ENCODE peak calls at places on chromosomes 3 and 15, in seven cellular contexts. O, D, Y, P, A, J and U are unnamed samples.

GRCh38 chr3:94671078-94671477 is 608.2 kb downstream of the NSUN3 start:
- DNase-seq in O (no peak), D (no peak), Y (no peak), P (no peak), A (no peak), J (no peak), U (no peak)

GRCh38 chr15:71329041-71329440 is 213.8 kb downstream of the THSD4 start:
- DNase-seq in O (no peak), D (peak), Y (no peak), P (no peak), A (peak), J (no peak), U (peak)

GRCh38 chr3:150135321-150135721 is 164.6 kb upstream of the PFN2 start:
- DNase-seq in O (no peak), D (no peak), Y (no peak), P (no peak), A (peak), J (no peak), U (peak)

GRCh38 chr3:111971533-111971932 is 7.3 kb upstream of the ABHD10 start:
- DNase-seq in O (no peak), D (peak), Y (peak), P (no peak), A (no peak), J (no peak), U (no peak)

GRCh38 chr3:117526485-117527079 is 817.0 kb downstream of the TUSC7 start:
- DNase-seq in O (peak), D (no peak), Y (no peak), P (no peak), A (peak), J (peak), U (peak)

GRCh38 chr3:25455316-25456232 is 27.5 kb downstream of the RARB start:
- DNase-seq in O (no peak), D (no peak), Y (peak), P (no peak), A (peak), J (no peak), U (peak)

GRCh38 chr3:42753757-42754156 is 19.3 kb downstream of the CCDC13 start:
- DNase-seq in O (no peak), D (no peak), Y (no peak), P (no peak), A (no peak), J (no peak), U (no peak)

GRCh38 chr3:110106805-110107204 is 769.5 kb upstream of the DPPA4 start:
- DNase-seq in O (no peak), D (no peak), Y (no peak), P (no peak), A (peak), J (no peak), U (no peak)

GRCh38 chr3:197458179-197458707 is 97.5 kb downstream of the BDH1 start:
- DNase-seq in O (peak), D (no peak), Y (no peak), P (no peak), A (peak), J (peak), U (peak)

GRCh38 chr15:100812802-100813201 is 66.8 kb upstream of the ALDH1A3 start:
- DNase-seq in O (no peak), D (no peak), Y (no peak), P (no peak), A (no peak), J (no peak), U (no peak)

GRCh38 chr3:29440321-29441019 is 159.6 kb downstream of the RBMS3 start:
- DNase-seq in O (no peak), D (no peak), Y (no peak), P (no peak), A (no peak), J (no peak), U (no peak)

GRCh38 chr15:64315136-64315661 is 40.8 kb downstream of the CSNK1G1 start:
- DNase-seq in O (no peak), D (no peak), Y (no peak), P (no peak), A (no peak), J (no peak), U (no peak)

GRCh38 chr3:9785602-9786001 is 6.7 kb downstream of the TADA3 start:
- DNase-seq in O (no peak), D (no peak), Y (no peak), P (no peak), A (no peak), J (no peak), U (no peak)

GRCh38 chr3:104546301-104546700 is 820.4 kb upstream of the ALCAM start:
- DNase-seq in O (no peak), D (no peak), Y (no peak), P (no peak), A (no peak), J (no peak), U (no peak)

GRCh38 chr15:49423906-49424520 is 971 bp downstream of the FGF7 start:
- DNase-seq in O (no peak), D (no peak), Y (no peak), P (no peak), A (peak), J (no peak), U (peak)

GRCh38 chr3:30894521-30895289 is at the start of gene GADL1:
- DNase-seq in O (peak), D (peak), Y (peak), P (peak), A (peak), J (no peak), U (peak)

GRCh38 chr3:9398715-9399708 is 1.6 kb downstream of the SETD5 start:
- DNase-seq in O (peak), D (no peak), Y (no peak), P (no peak), A (peak), J (peak), U (peak)

GRCh38 chr3:140715035-140715434 is 37.2 kb downstream of the TRIM42 start:
- DNase-seq in O (no peak), D (no peak), Y (no peak), P (no peak), A (no peak), J (no peak), U (no peak)

GRCh38 chr3:142509079-142509478 is 61.2 kb upstream of the XRN1 start:
- DNase-seq in O (no peak), D (no peak), Y (no peak), P (no peak), A (no peak), J (no peak), U (no peak)

GRCh38 chr3:55488398-55489055 is 1.4 kb upstream of the WNT5A start:
- DNase-seq in O (peak), D (peak), Y (peak), P (peak), A (peak), J (no peak), U (peak)

GRCh38 chr3:159907828-159908227 is 80.8 kb upstream of the IL12A start:
- DNase-seq in O (no peak), D (no peak), Y (no peak), P (no peak), A (no peak), J (no peak), U (no peak)

GRCh38 chr3:130831716-130832400 is 62.0 kb upstream of the ATP2C1 start:
- DNase-seq in O (no peak), D (no peak), Y (no peak), P (no peak), A (no peak), J (no peak), U (no peak)

GRCh38 chr15:62275818-62276217 is 110.7 kb upstream of the C2CD4B start:
- DNase-seq in O (peak), D (no peak), Y (no peak), P (no peak), A (no peak), J (no peak), U (no peak)

GRCh38 chr3:195895900-195896360 is 12.4 kb downstream of the TNK2 start:
- DNase-seq in O (peak), D (peak), Y (peak), P (peak), A (no peak), J (no peak), U (no peak)

GRCh38 chr15:88605507-88606436 is 15.4 kb upstream of the AEN start:
- DNase-seq in O (no peak), D (peak), Y (peak), P (no peak), A (peak), J (no peak), U (no peak)

GRCh38 chr3:16146015-16146730 is 28.3 kb upstream of the GALNT15 start:
- DNase-seq in O (no peak), D (no peak), Y (no peak), P (no peak), A (no peak), J (no peak), U (no peak)

GRCh38 chr3:126110431-126111125 is 26.7 kb upstream of the SLC41A3 start:
- DNase-seq in O (no peak), D (no peak), Y (no peak), P (peak), A (no peak), J (no peak), U (no peak)

DNA sequence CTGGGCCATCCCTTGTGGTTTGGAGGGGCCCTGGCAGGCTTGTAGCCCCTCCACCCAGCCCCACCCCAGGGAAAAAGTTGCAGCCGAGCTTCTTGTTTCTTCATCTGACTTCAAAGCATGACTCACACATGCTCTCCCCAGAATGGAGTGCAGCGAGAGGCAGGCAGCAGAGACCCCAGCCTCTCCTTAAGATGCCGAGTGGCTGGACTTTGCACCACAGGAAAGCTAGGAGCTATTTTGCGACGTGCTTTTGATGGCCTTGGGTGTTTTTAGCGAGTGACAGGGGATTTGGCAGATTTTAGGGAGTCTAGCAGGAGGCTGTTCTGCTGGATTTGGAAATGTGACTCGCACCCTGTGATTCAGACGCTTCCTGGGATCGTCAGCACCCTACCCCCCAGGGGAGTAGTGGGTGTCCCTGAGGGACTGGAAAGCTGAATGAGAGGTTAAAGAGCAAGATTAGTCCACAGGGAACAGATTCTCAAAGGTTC is 14.2 kb downstream of the BAHD1 start:
- DNase-seq in O (no peak), D (no peak), Y (no peak), P (no peak), A (peak), J (no peak), U (peak)
- H3K4me3 ChIP-seq in O (no peak), D (no peak), Y (no peak), P (no peak), A (no peak), J (no peak), U (no peak)

GRCh38 chr15:52106641-52107040 is 5.9 kb downstream of the BCL2L10 start:
- DNase-seq in O (no peak), D (no peak), Y (no peak), P (no peak), A (no peak), J (no peak), U (no peak)

GRCh38 chr15:52112203-52112750 is 298 bp downstream of the BCL2L10 start:
- DNase-seq in O (no peak), D (peak), Y (no peak), P (no peak), A (no peak), J (no peak), U (no peak)

GRCh38 chr15:52107238-52107637 is 5.3 kb downstream of the BCL2L10 start:
- DNase-seq in O (no peak), D (no peak), Y (no peak), P (no peak), A (no peak), J (no peak), U (no peak)

GRCh38 chr15:52111517-52112202 is 915 bp downstream of the BCL2L10 start:
- DNase-seq in O (no peak), D (no peak), Y (no peak), P (no peak), A (no peak), J (no peak), U (no peak)

GRCh38 chr15:52109559-52110451 is 2.8 kb downstream of the BCL2L10 start:
- DNase-seq in O (no peak), D (no peak), Y (no peak), P (no peak), A (no peak), J (no peak), U (no peak)
- H3K4me3 ChIP-seq in O (no peak), D (no peak), Y (no peak), P (no peak), A (no peak), J (no peak), U (no peak)

GRCh38 chr15:26082833-26083174 is 219.7 kb upstream of the ATP10A start:
- DNase-seq in O (no peak), D (no peak), Y (no peak), P (no peak), A (peak), J (no peak), U (no peak)

GRCh38 chr15:26087395-26087794 is 224.3 kb upstream of the ATP10A start:
- DNase-seq in O (no peak), D (no peak), Y (no peak), P (no peak), A (peak), J (no peak), U (peak)

GRCh38 chr15:26091184-26091583 is 228.1 kb upstream of the ATP10A start:
- DNase-seq in O (no peak), D (no peak), Y (no peak), P (no peak), A (no peak), J (no peak), U (no peak)

GRCh38 chr15:26083457-26084350 is 220.6 kb upstream of the ATP10A start:
- DNase-seq in O (no peak), D (no peak), Y (no peak), P (no peak), A (no peak), J (no peak), U (no peak)

GRCh38 chr15:26087881-26088280 is 224.8 kb upstream of the ATP10A start:
- DNase-seq in O (no peak), D (no peak), Y (no peak), P (no peak), A (no peak), J (no peak), U (peak)
- H3K4me3 ChIP-seq in O (no peak), D (no peak), Y (no peak), P (no peak), A (no peak), J (no peak), U (no peak)

GRCh38 chr15:31337352-31338031 is 10.9 kb downstream of the KLF13 start:
- DNase-seq in O (no peak), D (no peak), Y (no peak), P (no peak), A (no peak), J (no peak), U (no peak)

GRCh38 chr15:31336943-31337295 is 10.3 kb downstream of the KLF13 start:
- DNase-seq in O (no peak), D (no peak), Y (no peak), P (no peak), A (no peak), J (no peak), U (no peak)

GRCh38 chr15:31339558-31339895 is 12.9 kb downstream of the KLF13 start:
- DNase-seq in O (no peak), D (no peak), Y (no peak), P (no peak), A (no peak), J (no peak), U (no peak)

GRCh38 chr15:31338879-31339557 is 12.4 kb downstream of the KLF13 start:
- DNase-seq in O (peak), D (peak), Y (peak), P (no peak), A (peak), J (peak), U (peak)

DNA sequence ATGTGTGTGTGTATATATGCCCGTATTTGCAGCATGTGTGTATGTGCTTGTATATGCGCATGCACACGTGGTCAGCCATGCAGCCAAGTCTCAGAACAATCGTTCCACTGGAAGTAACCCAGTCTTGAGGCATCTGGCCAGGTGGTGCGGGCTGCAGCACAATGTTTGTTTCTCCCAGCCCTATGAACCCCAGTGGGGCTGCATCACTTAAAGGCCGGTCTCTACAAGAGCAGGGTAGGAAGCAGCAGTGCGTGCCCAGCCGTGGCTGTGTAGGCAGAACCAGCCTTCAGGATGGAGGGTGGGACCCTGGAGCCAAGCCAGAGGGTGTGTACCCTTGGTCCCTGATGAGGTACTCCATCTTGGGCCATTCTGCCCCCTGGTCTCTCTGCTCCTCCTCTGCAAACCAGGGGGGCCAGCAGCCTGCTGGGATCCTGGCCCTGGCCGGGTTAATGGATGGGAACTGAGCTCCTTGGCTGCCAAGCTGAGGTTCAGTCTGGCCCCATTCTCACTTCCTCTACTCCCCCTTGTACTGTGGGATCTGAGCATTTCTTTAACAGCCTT is 11.8 kb downstream of the KLF13 start:
- DNase-seq in O (no peak), D (peak), Y (no peak), P (peak), A (peak), J (no peak), U (no peak)
- H3K4me3 ChIP-seq in O (no peak), D (no peak), Y (peak), P (peak), A (no peak), J (no peak), U (no peak)

GRCh38 chr3:136251511-136251910 is 1.4 kb downstream of the PCCB start:
- DNase-seq in O (no peak), D (no peak), Y (no peak), P (no peak), A (no peak), J (no peak), U (no peak)
- H3K4me3 ChIP-seq in O (no peak), D (peak), Y (peak), P (peak), A (peak), J (peak), U (peak)

GRCh38 chr3:71168043-71168720 is 415.3 kb downstream of the FOXP1 start:
- DNase-seq in O (no peak), D (no peak), Y (no peak), P (no peak), A (peak), J (no peak), U (peak)

GRCh38 chr3:71166366-71166765 is 417.2 kb downstream of the FOXP1 start:
- DNase-seq in O (no peak), D (no peak), Y (no peak), P (no peak), A (no peak), J (no peak), U (no peak)

GRCh38 chr3:71166839-71167238 is 416.7 kb downstream of the FOXP1 start:
- DNase-seq in O (no peak), D (no peak), Y (no peak), P (no peak), A (no peak), J (no peak), U (no peak)

GRCh38 chr3:71171246-71171645 is 412.3 kb downstream of the FOXP1 start:
- DNase-seq in O (no peak), D (no peak), Y (no peak), P (no peak), A (no peak), J (no peak), U (no peak)

DNA sequence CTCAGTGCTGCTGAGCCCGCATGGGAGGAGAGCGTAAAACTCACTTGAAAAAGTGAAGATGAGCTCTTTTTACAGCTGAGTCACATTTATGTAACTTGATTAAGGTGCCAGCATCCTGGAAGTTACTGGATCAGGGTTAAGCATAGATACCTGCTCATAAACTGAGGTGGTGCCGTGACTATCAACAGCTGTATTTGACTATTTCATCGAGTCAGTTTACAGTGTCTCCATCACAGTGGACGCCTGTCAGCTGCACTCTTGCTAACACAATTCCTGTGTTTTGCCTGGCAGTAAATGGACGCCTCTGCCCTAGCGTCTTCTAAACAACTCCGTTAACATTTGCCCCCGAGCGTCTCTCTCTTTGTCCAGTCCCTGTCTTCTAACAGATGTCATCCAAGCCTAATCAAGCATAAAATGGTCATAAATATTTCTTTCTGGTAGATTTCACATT is 414.5 kb downstream of the FOXP1 start:
- DNase-seq in O (no peak), D (no peak), Y (no peak), P (no peak), A (no peak), J (no peak), U (peak)
- H3K4me3 ChIP-seq in O (no peak), D (no peak), Y (no peak), P (no peak), A (no peak), J (no peak), U (no peak)

GRCh38 chr3:120153294-120153693 is 59.0 kb upstream of the GSK3B start:
- DNase-seq in O (no peak), D (no peak), Y (no peak), P (no peak), A (peak), J (no peak), U (peak)

GRCh38 chr3:120157681-120158080 is 63.4 kb upstream of the GSK3B start:
- DNase-seq in O (no peak), D (no peak), Y (no peak), P (no peak), A (no peak), J (no peak), U (no peak)

GRCh38 chr3:120151796-120152195 is 57.5 kb upstream of the GSK3B start:
- DNase-seq in O (no peak), D (no peak), Y (no peak), P (no peak), A (no peak), J (no peak), U (no peak)

GRCh38 chr3:120157113-120157512 is 62.9 kb upstream of the GSK3B start:
- DNase-seq in O (no peak), D (no peak), Y (no peak), P (no peak), A (no peak), J (no peak), U (no peak)

GRCh38 chr3:120155108-120155507 is 60.9 kb upstream of the GSK3B start:
- DNase-seq in O (no peak), D (no peak), Y (no peak), P (no peak), A (no peak), J (no peak), U (no peak)
- H3K4me3 ChIP-seq in O (no peak), D (no peak), Y (no peak), P (no peak), A (no peak), J (no peak), U (no peak)

GRCh38 chr15:82139823-82140268 is 94.0 kb upstream of the MEX3B start:
- DNase-seq in O (peak), D (no peak), Y (no peak), P (no peak), A (peak), J (peak), U (peak)
- H3K4me3 ChIP-seq in O (no peak), D (no peak), Y (no peak), P (no peak), A (no peak), J (no peak), U (no peak)

GRCh38 chr3:31960793-31961431 is 20.1 kb downstream of the OSBPL10 start:
- DNase-seq in O (peak), D (no peak), Y (no peak), P (no peak), A (peak), J (peak), U (peak)
- H3K4me3 ChIP-seq in O (peak), D (no peak), Y (no peak), P (no peak), A (no peak), J (peak), U (no peak)